ENCODE peak calls at places on chromosomes 16 and 17, in six cellular contexts. F is uterus, S is lower leg skin, P is cardiac muscle cell, H is AG04449, T is upper lobe of left lung. K is an unnamed sample.

GRCh38 chr16:68605746-68606145 is 39.4 kb upstream of the CDH3 start:
- DNase-seq in F (no peak), S (no peak), P (no peak), H (no peak), T (no peak), K (no peak)

GRCh38 chr16:84088695-84089395 is 27.9 kb downstream of the MBTPS1 start:
- DNase-seq in F (no peak), S (no peak), P (no peak), H (no peak), T (no peak), K (no peak)

GRCh38 chr17:76911299-76912007 is 43.2 kb downstream of the MGAT5B start:
- DNase-seq in F (no peak), S (no peak), P (no peak), H (no peak), T (no peak), K (no peak)

GRCh38 chr17:74566132-74566753 is 1.1 kb downstream of the CD300H start:
- DNase-seq in F (no peak), S (no peak), P (peak; percentile 67), H (no peak), T (peak; percentile 42), K (peak; percentile 49)

GRCh38 chr17:4270746-4271145 is 7.0 kb upstream of the ANKFY1 start:
- DNase-seq in F (no peak), S (no peak), P (no peak), H (no peak), T (no peak), K (no peak)

GRCh38 chr17:76398523-76399174 is 14.2 kb downstream of the SPHK1 start:
- DNase-seq in F (no peak), S (no peak), P (no peak), H (no peak), T (no peak), K (no peak)

GRCh38 chr17:71926746-71927398 is 193.9 kb upstream of the SOX9 start:
- DNase-seq in F (no peak), S (no peak), P (no peak), H (no peak), T (no peak), K (no peak)

GRCh38 chr16:22232277-22233049 is 26.4 kb downstream of the EEF2K start:
- DNase-seq in F (no peak), S (peak; percentile 91), P (no peak), H (no peak), T (peak; percentile 58), K (no peak)

GRCh38 chr17:79332011-79332410 is 257.4 kb downstream of the ENGASE start:
- DNase-seq in F (no peak), S (no peak), P (no peak), H (no peak), T (no peak), K (no peak)

GRCh38 chr16:85541619-85542547 is 71.2 kb upstream of the GSE1 start:
- DNase-seq in F (no peak), S (no peak), P (no peak), H (no peak), T (no peak), K (no peak)

DNA sequence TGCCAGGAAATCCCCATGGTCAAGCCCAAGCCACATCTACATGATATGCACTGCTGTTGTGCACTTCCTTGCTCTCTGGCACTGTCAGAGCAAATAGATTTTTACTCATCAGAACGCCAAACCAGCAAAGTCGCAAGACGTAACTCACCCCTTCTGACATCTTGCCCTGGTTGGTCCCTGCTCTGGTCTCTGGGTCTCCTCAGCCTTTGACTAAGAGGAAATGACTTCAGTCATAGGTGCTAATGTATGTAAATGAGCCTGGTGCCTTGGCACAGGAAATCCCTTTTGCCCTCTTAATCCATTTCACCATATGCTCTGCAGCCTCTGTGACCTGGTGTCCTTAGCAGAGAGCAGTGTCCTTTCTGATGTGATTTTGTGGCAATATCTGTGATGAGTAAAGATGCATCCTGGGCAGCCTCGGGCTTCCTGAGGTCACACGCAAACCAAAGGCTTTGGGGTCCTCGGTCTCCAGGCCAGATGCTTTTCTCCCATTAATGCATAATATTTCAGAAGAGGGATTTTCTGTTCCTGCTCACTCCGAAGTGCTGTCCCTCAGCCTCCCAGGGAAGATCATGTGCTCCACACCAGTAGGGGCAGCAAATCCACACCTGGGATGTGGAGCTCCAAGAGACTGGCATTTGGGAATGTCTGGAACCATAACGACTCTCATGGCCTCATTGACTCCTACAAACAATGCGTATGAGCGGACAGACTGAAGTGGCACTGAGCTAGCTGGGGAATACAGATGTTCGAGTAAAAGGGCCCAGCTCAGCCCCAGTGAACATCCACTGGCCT is 66.9 kb downstream of the GP2 start:
- DNase-seq in F (no peak), S (no peak), P (no peak), H (no peak), T (no peak), K (no peak)
- TF ChIP-seq CTCF in F (no peak), S (no peak), P (no peak), H (no peak), T (no peak), K (no peak)

GRCh38 chr16:1968146-1968953 is 1.7 kb downstream of the RNF151 start:
- DNase-seq in F (no peak), S (no peak), P (no peak), H (no peak), T (no peak), K (no peak)
- TF ChIP-seq CTCF in F (no peak), S (no peak), P (no peak), H (no peak), T (no peak), K (no peak)

GRCh38 chr17:39673335-39674081 is 5.3 kb downstream of the PNMT start:
- DNase-seq in F (no peak), S (no peak), P (no peak), H (no peak), T (no peak), K (no peak)

GRCh38 chr17:39674179-39674578 is 5.9 kb downstream of the PNMT start:
- DNase-seq in F (no peak), S (no peak), P (no peak), H (no peak), T (no peak), K (no peak)

GRCh38 chr17:39671651-39672521 is 3.6 kb downstream of the PNMT start:
- DNase-seq in F (no peak), S (no peak), P (peak; percentile 54), H (no peak), T (no peak), K (no peak)

GRCh38 chr17:39670746-39671145 is 2.5 kb downstream of the PNMT start:
- DNase-seq in F (no peak), S (no peak), P (no peak), H (no peak), T (no peak), K (no peak)

GRCh38 chr17:39672522-39673334 is 4.5 kb downstream of the PNMT start:
- DNase-seq in F (no peak), S (no peak), P (no peak), H (no peak), T (no peak), K (no peak)
- TF ChIP-seq CTCF in F (no peak), S (no peak), P (no peak), H (no peak), T (no peak), K (no peak)

DNA sequence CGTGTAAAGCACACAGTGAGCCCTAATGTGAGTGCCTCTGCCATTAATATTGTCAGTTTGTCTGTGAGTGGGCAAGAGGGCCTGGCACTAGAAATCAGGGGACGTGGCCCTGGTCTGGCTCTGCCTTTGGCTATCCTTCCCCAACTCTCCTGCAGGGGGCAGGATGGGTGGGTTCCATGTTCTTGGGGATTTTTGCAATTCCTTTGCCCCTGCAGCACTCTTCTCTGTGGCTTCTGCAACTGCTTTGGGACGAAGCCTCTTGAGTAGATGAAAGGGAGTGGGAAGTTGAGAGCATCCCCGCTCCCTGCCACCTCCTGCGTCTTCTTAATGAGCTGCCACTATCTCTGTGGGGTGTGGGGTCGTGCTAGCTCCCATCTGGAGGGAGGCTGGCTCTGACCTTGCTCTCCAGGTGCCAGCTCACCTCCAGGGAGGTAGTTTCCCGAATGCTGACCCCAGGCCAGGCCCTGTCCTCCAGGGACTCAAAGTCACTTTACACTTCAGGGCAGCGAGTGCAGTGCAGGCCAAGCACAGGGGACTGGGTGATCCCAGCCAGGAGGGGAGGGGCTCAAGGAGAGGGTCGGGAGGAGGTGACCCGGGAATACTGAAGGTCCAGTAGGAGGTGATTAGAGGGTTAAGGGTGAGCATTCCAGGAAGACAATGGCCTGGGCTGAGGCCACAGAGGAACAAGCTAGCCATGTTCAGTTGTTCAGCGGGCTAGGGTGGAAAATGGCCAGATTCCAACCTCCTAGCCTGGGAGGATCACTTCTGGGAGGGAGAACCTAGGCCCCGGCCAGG is 121.0 kb upstream of the NLRP1 start:
- DNase-seq in F (no peak), S (peak; percentile 48), P (peak; percentile 18), H (no peak), T (no peak), K (no peak)
- TF ChIP-seq CTCF in F (no peak), S (no peak), P (peak; percentile 41), H (peak; percentile 32), T (no peak), K (peak; percentile 46)

GRCh38 chr17:48994548-48995331 is 2.4 kb upstream of the IGF2BP1 start:
- DNase-seq in F (no peak), S (peak; percentile 4), P (no peak), H (no peak), T (no peak), K (peak; percentile 20)

GRCh38 chr17:48997103-48997826 is at the start of gene IGF2BP1:
- DNase-seq in F (no peak), S (peak; percentile 82), P (peak; percentile 81), H (no peak), T (no peak), K (peak; percentile 81)

GRCh38 chr17:48995332-48995870 is 1.8 kb upstream of the IGF2BP1 start:
- DNase-seq in F (no peak), S (peak; percentile 74), P (no peak), H (no peak), T (no peak), K (peak; percentile 67)

GRCh38 chr17:48996696-48997102 is 486 bp upstream of the IGF2BP1 start:
- DNase-seq in F (no peak), S (peak; percentile 68), P (no peak), H (no peak), T (no peak), K (peak; percentile 73)

DNA sequence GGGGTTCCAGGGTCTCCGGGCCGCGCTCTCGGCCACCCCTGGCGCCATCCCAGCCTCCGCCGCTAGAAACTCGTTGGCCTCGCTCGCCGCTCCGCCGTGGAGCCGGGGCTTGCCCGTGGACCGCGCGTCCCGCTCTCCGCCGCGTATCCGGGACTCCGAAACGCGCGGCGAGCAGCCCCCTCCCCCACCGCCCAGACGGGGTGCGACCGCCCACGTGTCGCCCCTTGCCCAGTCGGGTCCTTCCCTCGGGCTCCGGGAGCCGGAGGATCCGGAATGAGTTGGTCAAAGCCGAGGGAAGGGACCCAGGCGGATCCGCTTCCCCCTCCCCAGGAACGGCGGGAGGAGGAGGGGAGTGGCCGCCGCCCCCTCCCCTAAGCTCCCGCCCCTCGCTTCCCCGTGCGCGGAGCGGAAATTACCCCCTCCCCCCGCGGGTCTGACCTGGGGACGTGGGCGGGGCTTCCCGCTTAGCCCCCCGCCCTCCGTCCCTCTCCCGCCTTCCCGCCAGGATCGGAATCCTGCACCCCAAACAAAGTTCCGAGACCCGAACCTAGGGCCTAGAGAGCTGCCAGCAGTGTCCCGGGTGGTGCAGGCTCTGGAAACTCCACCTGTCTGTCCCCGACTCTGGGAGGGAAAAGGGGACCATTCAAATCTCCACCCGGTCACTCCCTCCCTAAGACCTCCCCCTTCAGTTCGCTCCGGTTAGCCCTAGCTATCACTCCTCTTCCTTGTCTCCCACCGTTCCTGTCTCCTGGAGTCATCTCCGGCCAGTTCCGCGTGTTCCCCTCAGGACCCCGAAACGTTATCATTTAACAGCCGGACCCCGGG is 1.1 kb upstream of the IGF2BP1 start:
- DNase-seq in F (no peak), S (peak; percentile 79), P (no peak), H (no peak), T (no peak), K (peak; percentile 82)
- TF ChIP-seq CTCF in F (no peak), S (no peak), P (no peak), H (no peak), T (no peak), K (no peak)